ENCODE peak calls at places on chromosomes 12 and 14, in four cellular contexts. O is skeletal muscle cell, M is GM03348, P is GM23248. B is an unnamed sample.

GRCh38 chr12:111412830-111413441 is 7.2 kb downstream of the SH2B3 start:
- DNase-seq in O (no peak), M (no peak), P (peak), B (no peak)

GRCh38 chr14:91058017-91058675 is 2.3 kb downstream of the RPS6KA5 start:
- DNase-seq in M (no peak), P (peak), O (no peak), B (no peak)

GRCh38 chr12:113241191-113242017 is 20.1 kb downstream of the TPCN1 start:
- DNase-seq in P (peak), M (peak), O (peak), B (peak)

GRCh38 chr12:63918788-63919300 is 74.3 kb downstream of the SRGAP1 start:
- DNase-seq in P (peak), M (peak), O (peak), B (peak)

GRCh38 chr12:47989666-47990065 is 14.6 kb downstream of the COL2A1 start:
- DNase-seq in O (no peak), M (no peak), P (no peak), B (no peak)

GRCh38 chr14:20472566-20473206 is 3.5 kb downstream of the PNP start:
- DNase-seq in M (no peak), P (no peak), O (no peak), B (no peak)

GRCh38 chr14:91154851-91155625 is 41.2 kb downstream of the DGLUCY start:
- DNase-seq in P (peak), M (peak), O (peak), B (no peak)

GRCh38 chr12:43579240-43579639 is 27.2 kb upstream of the ADAMTS20 start:
- DNase-seq in O (no peak), M (no peak), P (no peak), B (no peak)

GRCh38 chr14:65170768-65171251 is 68.5 kb upstream of the MAX start:
- DNase-seq in P (peak), M (peak), O (no peak), B (peak)

GRCh38 chr12:120546050-120546386 is 11.9 kb downstream of the RNF10 start:
- DNase-seq in O (no peak), P (no peak), M (no peak), B (no peak)

GRCh38 chr12:67986632-67987031 is 2.6 kb upstream of the IFNG-AS1 start:
- DNase-seq in M (no peak), O (no peak), P (no peak), B (no peak)

GRCh38 chr12:80627773-80628172 is 79.7 kb upstream of the MYF6 start:
- DNase-seq in O (peak), P (peak), M (peak), B (peak)

GRCh38 chr14:100442473-100443260 is 119.5 kb downstream of the SLC25A47 start:
- DNase-seq in O (no peak), M (no peak), P (no peak), B (no peak)

GRCh38 chr14:75273272-75274044 is 5.2 kb upstream of the FOS start:
- DNase-seq in P (peak), O (no peak), M (peak), B (no peak)

GRCh38 chr12:62860501-62861156 is 74.3 kb downstream of the PPM1H start:
- DNase-seq in O (no peak), M (no peak), P (no peak), B (no peak)

GRCh38 chr12:28568083-28568482 is 377.8 kb downstream of the CCDC91 start:
- DNase-seq in O (peak), P (peak), M (peak), B (peak)

GRCh38 chr12:115160290-115161108 is 476.5 kb upstream of the TBX3 start:
- DNase-seq in O (no peak), P (no peak), M (no peak), B (no peak)

GRCh38 chr14:61258985-61259384 is 22.2 kb downstream of the TMEM30B start:
- DNase-seq in M (peak), P (peak), O (no peak), B (no peak)

GRCh38 chr12:56863789-56864188 is 70.4 kb downstream of the SDR9C7 start:
- DNase-seq in P (no peak), M (no peak), O (no peak), B (no peak)

GRCh38 chr12:62834971-62835547 is 99.9 kb downstream of the PPM1H start:
- DNase-seq in M (no peak), O (no peak), P (peak), B (peak)